ENCODE peak calls at places on chromosomes 16 and 17, in four cellular contexts. M, Z, D and A are unnamed samples.

GRCh38 chr16:51151435-51151950 is 423 bp upstream of the SALL1 start:
- DNase-seq in M (no peak), Z (no peak), D (peak), A (peak)

GRCh38 chr17:45123930-45124796 is 8.2 kb downstream of the PLCD3 start:
- DNase-seq in M (no peak), Z (no peak), D (no peak), A (no peak)

GRCh38 chr16:71734511-71734910 is 10.0 kb upstream of the PHLPP2 start:
- DNase-seq in M (no peak), Z (no peak), D (peak), A (no peak)

GRCh38 chr17:50396261-50397110 is 837 bp downstream of the LRRC59 start:
- DNase-seq in M (no peak), Z (no peak), D (no peak), A (no peak)

GRCh38 chr17:57277923-57278604 is 21.7 kb downstream of the MSI2 start:
- DNase-seq in M (no peak), Z (no peak), D (no peak), A (no peak)

GRCh38 chr17:36980281-36980761 is 31.6 kb downstream of the AATF start:
- DNase-seq in M (no peak), Z (no peak), D (peak), A (no peak)

GRCh38 chr16:69397821-69398521 is 12.2 kb upstream of the TERF2 start:
- DNase-seq in M (no peak), Z (no peak), D (peak), A (peak)

GRCh38 chr17:19728114-19728495 is 11.7 kb upstream of the SLC47A2 start:
- DNase-seq in M (no peak), Z (no peak), D (no peak), A (no peak)

GRCh38 chr17:33452797-33453196 is 159.7 kb upstream of the ASIC2 start:
- DNase-seq in M (no peak), Z (no peak), D (no peak), A (no peak)

GRCh38 chr16:80803341-80804060 is 897 bp downstream of the CDYL2 start:
- DNase-seq in M (peak), Z (peak), D (peak), A (peak)

GRCh38 chr17:77492446-77493237 is 351.9 kb downstream of the SEC14L1 start:
- DNase-seq in M (peak), Z (no peak), D (no peak), A (no peak)

GRCh38 chr16:73212431-73212830 is 164.5 kb upstream of the ZFHX3 start:
- DNase-seq in M (no peak), Z (no peak), D (no peak), A (no peak)

GRCh38 chr17:66275651-66276050 is 26.8 kb upstream of the PRKCA start:
- DNase-seq in M (no peak), Z (no peak), D (no peak), A (no peak)

GRCh38 chr16:86294535-86294934 is 215.8 kb upstream of the FOXF1 start:
- DNase-seq in M (no peak), Z (no peak), D (no peak), A (no peak)

GRCh38 chr16:1612320-1613111 is at the start of gene CRAMP1:
- DNase-seq in M (no peak), Z (peak), D (peak), A (peak)

GRCh38 chr17:27529230-27529796 is 73.1 kb downstream of the KSR1 start:
- DNase-seq in M (no peak), Z (no peak), D (no peak), A (no peak)

GRCh38 chr17:9902116-9902515 is 3.0 kb downstream of the RCVRN start:
- DNase-seq in M (no peak), Z (no peak), D (peak), A (no peak)

DNA sequence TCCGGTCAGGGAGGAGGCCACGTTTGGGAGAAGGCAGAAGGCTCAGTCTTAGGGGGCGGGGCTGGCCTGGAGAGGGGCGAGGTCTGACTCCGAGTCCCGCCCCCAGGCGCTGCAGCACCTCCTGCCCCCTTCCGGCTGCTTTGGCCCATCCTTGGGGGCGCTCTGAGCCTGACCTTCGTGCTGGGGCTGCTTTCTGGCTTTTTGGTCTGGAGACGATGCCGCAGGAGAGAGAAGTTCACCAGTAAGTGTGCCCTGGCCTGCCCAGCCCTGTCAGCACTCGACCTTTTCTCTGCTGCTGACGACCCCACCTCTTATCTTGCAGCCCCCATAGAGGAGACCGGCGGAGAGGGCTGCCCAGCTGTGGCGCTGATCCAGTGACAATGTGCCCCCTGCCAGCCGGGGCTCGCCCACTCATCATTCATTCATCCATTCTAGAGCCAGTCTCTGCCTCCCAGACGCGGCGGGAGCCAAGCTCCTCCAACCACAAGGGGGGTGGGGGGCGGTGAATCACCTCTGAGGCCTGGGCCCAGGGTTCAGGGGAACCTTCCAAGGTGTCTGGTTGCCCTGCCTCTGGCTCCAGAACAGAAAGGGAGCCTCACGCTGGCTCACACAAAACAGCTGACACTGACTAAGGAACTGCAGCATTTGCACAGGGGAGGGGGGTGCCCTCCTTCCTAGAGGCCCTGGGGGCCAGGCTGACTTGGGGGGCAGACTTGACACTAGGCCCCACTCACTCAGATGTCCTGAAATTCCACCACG is 1.5 kb downstream of the TNFRSF12A start:
- DNase-seq in M (peak), Z (peak), D (peak), A (peak)
- TF ChIP-seq CTCF in M (no peak), Z (peak), D (peak), A (no peak)

GRCh38 chr16:56279914-56280313 is 88.6 kb downstream of the GNAO1 start:
- DNase-seq in M (no peak), Z (no peak), D (no peak), A (no peak)

GRCh38 chr16:56278196-56278855 is 87.0 kb downstream of the GNAO1 start:
- DNase-seq in M (no peak), Z (no peak), D (no peak), A (no peak)

GRCh38 chr16:56282455-56282854 is 91.2 kb downstream of the GNAO1 start:
- DNase-seq in M (no peak), Z (no peak), D (no peak), A (no peak)

GRCh38 chr16:56279132-56279531 is 87.8 kb downstream of the GNAO1 start:
- DNase-seq in M (peak), Z (no peak), D (no peak), A (no peak)

GRCh38 chr16:56281256-56281805 is 90.0 kb downstream of the GNAO1 start:
- DNase-seq in M (no peak), Z (peak), D (peak), A (no peak)
- TF ChIP-seq CTCF in M (no peak), Z (peak), D (peak), A (peak)

GRCh38 chr17:17972126-17972951 is at the start of the genes DRC3 and TOM1L2:
- DNase-seq in M (peak), Z (peak), D (peak), A (peak)
- TF ChIP-seq CTCF in M (no peak), Z (no peak), D (peak), A (peak)

GRCh38 chr16:30369938-30370443 is 303 bp downstream of the TBC1D10B start:
- DNase-seq in M (no peak), Z (no peak), D (no peak), A (no peak)
- TF ChIP-seq CTCF in M (no peak), Z (peak), D (peak), A (peak)

GRCh38 chr17:6286239-6286638 is 148.7 kb downstream of the AIPL1 start:
- DNase-seq in M (no peak), Z (no peak), D (no peak), A (no peak)
- TF ChIP-seq CTCF in M (no peak), Z (peak), D (peak), A (no peak)

GRCh38 chr16:84143784-84144199 is 1.2 kb downstream of the HSDL1 start:
- DNase-seq in M (no peak), Z (no peak), D (peak), A (peak)

GRCh38 chr16:84143081-84143480 is 1.9 kb downstream of the HSDL1 start:
- DNase-seq in M (no peak), Z (no peak), D (no peak), A (no peak)

GRCh38 chr16:84138824-84139627 is 6.0 kb downstream of the HSDL1 start:
- DNase-seq in M (no peak), Z (peak), D (peak), A (peak)

GRCh38 chr16:84139628-84140258 is 5.2 kb downstream of the HSDL1 start:
- DNase-seq in M (no peak), Z (no peak), D (no peak), A (no peak)

GRCh38 chr16:84141143-84141670 is 3.8 kb downstream of the HSDL1 start:
- DNase-seq in M (peak), Z (no peak), D (no peak), A (peak)
- TF ChIP-seq CTCF in M (no peak), Z (peak), D (no peak), A (peak)

DNA sequence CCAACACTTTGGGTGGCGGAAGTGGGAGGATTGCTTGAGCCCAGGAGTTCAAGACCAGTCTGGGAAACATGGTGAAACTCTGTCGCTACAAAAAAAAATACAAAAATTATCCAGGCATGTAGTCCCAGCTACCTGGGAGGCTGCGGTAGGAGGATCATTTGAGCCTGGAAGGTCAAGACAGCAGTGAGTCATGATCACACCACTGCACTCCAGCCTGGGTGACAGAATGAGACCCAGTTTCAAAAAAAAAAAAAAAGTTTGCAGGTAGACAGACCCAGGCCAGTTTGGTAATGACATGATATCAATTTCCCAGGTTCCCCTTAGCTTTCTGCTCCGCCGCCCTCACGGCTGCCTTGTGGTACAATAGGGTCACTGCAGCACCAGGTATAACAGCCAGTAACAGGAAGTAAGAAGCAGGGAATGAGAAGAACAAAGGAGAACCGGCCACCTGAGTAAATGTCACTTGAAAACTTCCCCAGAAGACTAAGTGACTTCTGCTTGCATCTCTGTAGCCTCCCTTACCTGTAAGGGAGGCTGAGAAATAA is 201.2 kb upstream of the HSBP1 start:
- DNase-seq in M (no peak), Z (no peak), D (no peak), A (no peak)
- TF ChIP-seq CTCF in M (no peak), Z (no peak), D (no peak), A (peak)

GRCh38 chr17:38917259-38917658 is 8.2 kb upstream of the LASP1NB start:
- DNase-seq in M (no peak), Z (no peak), D (no peak), A (no peak)
- TF ChIP-seq CTCF in M (no peak), Z (no peak), D (no peak), A (no peak)

GRCh38 chr16:67445441-67445912 is 14.6 kb downstream of the HSD11B2 start:
- DNase-seq in M (no peak), Z (no peak), D (no peak), A (no peak)
- TF ChIP-seq CTCF in M (no peak), Z (peak), D (no peak), A (no peak)